ENCODE peak calls at places on chromosomes 16 and 17, in seven cellular contexts. Q is RWPE1, L is cardiac fibroblast, E is OCI-LY7, H is WTC11, Y is colonic mucosa, O is BE2C. A is an unnamed sample.

GRCh38 chr17:12613566-12613965 is 52.1 kb upstream of the MYOCD start:
- DNase-seq in Q (no peak), L (peak), E (no peak), H (no peak), Y (no peak), O (no peak), A (no peak)

GRCh38 chr17:38464723-38465419 is 36.6 kb downstream of the ARHGAP23 start:
- DNase-seq in Q (peak), L (peak), E (no peak), H (no peak), Y (peak), O (peak), A (no peak)

GRCh38 chr17:17387461-17388362 is 84.5 kb downstream of the NT5M start:
- DNase-seq in Q (peak), L (no peak), E (peak), H (peak), Y (peak), O (peak), A (peak)

GRCh38 chr17:39239640-39240314 is 14.0 kb upstream of the STAC2 start:
- DNase-seq in Q (peak), L (no peak), E (peak), H (peak), Y (peak), O (peak), A (peak)

GRCh38 chr17:15007001-15007400 is 258.1 kb downstream of the PMP22 start:
- DNase-seq in Q (no peak), L (no peak), E (no peak), H (no peak), Y (no peak), O (no peak), A (no peak)

GRCh38 chr16:85288341-85288868 is 176.1 kb upstream of the CIBAR2 start:
- DNase-seq in Q (no peak), L (no peak), E (no peak), H (no peak), Y (no peak), O (no peak), A (no peak)

GRCh38 chr17:38868095-38868967 is 1.5 kb upstream of the LASP1 start:
- DNase-seq in Q (no peak), L (peak), E (peak), H (no peak), Y (peak), O (no peak), A (no peak)

GRCh38 chr17:77616243-77616731 is 342.2 kb upstream of the TNRC6C start:
- DNase-seq in Q (peak), L (no peak), E (no peak), H (no peak), Y (no peak), O (no peak), A (no peak)

GRCh38 chr17:3894927-3895343 is 2.1 kb upstream of the CAMKK1 start:
- DNase-seq in Q (no peak), L (peak), E (no peak), H (no peak), Y (peak), O (no peak), A (no peak)

GRCh38 chr16:56137269-56137668 is 54.0 kb upstream of the GNAO1 start:
- DNase-seq in Q (no peak), L (no peak), E (no peak), H (no peak), Y (no peak), O (no peak), A (no peak)

GRCh38 chr17:1365445-1366039 is 34.5 kb downstream of the YWHAE start:
- DNase-seq in Q (peak), L (peak), E (peak), H (peak), Y (peak), O (peak), A (peak)

GRCh38 chr17:76631821-76632565 is 11.6 kb downstream of the ST6GALNAC1 start:
- DNase-seq in Q (peak), L (no peak), E (no peak), H (no peak), Y (no peak), O (no peak), A (no peak)

GRCh38 chr16:79715088-79715487 is 114.6 kb upstream of the MAF start:
- DNase-seq in Q (no peak), L (no peak), E (no peak), H (no peak), Y (no peak), O (no peak), A (no peak)

GRCh38 chr17:31433091-31433790 is 41.8 kb downstream of the RAB11FIP4 start:
- DNase-seq in Q (no peak), L (no peak), E (no peak), H (no peak), Y (no peak), O (no peak), A (no peak)

GRCh38 chr17:81193470-81194224 is 27.6 kb upstream of the AATK start:
- DNase-seq in Q (no peak), L (no peak), E (no peak), H (no peak), Y (no peak), O (peak), A (no peak)

GRCh38 chr17:81386646-81387234 is 8.5 kb upstream of the BAHCC1 start:
- DNase-seq in Q (no peak), L (no peak), E (no peak), H (no peak), Y (no peak), O (no peak), A (peak)

GRCh38 chr17:50063516-50064252 is 7.8 kb downstream of the ITGA3 start:
- DNase-seq in Q (no peak), L (peak), E (no peak), H (no peak), Y (no peak), O (no peak), A (no peak)

GRCh38 chr17:2837147-2837561 is 40.9 kb downstream of the RAP1GAP2 start:
- DNase-seq in Q (no peak), L (no peak), E (peak), H (no peak), Y (no peak), O (no peak), A (no peak)
- TF ChIP-seq CTCF in Q (no peak), L (no peak), E (peak), H (no peak), Y (no peak), O (no peak), A (no peak)

GRCh38 chr17:8923762-8924161 is 41.7 kb downstream of the PIK3R5 start:
- DNase-seq in Q (no peak), L (no peak), E (no peak), H (no peak), Y (no peak), O (no peak), A (no peak)

GRCh38 chr17:8924595-8924994 is 40.9 kb downstream of the PIK3R5 start:
- DNase-seq in Q (no peak), L (no peak), E (no peak), H (no peak), Y (no peak), O (no peak), A (no peak)

GRCh38 chr17:8921147-8921546 is 44.4 kb downstream of the PIK3R5 start:
- DNase-seq in Q (no peak), L (no peak), E (no peak), H (no peak), Y (no peak), O (no peak), A (no peak)

GRCh38 chr17:8922923-8923322 is 42.6 kb downstream of the PIK3R5 start:
- DNase-seq in Q (no peak), L (no peak), E (no peak), H (no peak), Y (no peak), O (no peak), A (no peak)

DNA sequence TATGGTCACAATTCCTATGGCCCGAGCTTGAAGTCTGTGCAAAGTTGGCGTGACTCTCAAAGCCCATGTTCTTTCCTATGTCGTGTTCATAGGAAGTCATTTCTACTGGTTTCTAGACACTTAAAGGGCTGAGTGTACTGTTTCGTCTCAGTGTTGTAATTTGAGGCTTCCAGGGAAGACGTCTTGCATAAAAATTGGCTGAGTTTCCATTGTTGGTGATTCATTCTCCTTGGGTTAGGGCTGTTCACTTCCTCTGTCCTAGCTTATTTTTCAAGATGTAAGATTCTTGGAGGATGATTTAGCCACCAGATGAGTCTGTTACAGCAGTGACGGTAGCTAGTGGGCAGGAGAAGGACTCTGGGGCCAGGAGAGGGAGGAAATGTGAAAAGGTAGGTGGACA is 43.1 kb downstream of the PIK3R5 start:
- DNase-seq in Q (peak), L (peak), E (no peak), H (no peak), Y (no peak), O (no peak), A (no peak)
- TF ChIP-seq CTCF in Q (no peak), L (no peak), E (no peak), H (no peak), Y (no peak), O (no peak), A (no peak)

GRCh38 chr16:11875721-11876120 is 24.4 kb upstream of the RSL1D1 start:
- DNase-seq in Q (no peak), L (no peak), E (no peak), H (no peak), Y (no peak), O (no peak), A (no peak)

GRCh38 chr16:11868412-11868980 is 17.2 kb upstream of the RSL1D1 start:
- DNase-seq in Q (no peak), L (no peak), E (no peak), H (no peak), Y (no peak), O (no peak), A (no peak)

GRCh38 chr16:11876306-11876705 is 25.0 kb upstream of the RSL1D1 start:
- DNase-seq in Q (no peak), L (no peak), E (no peak), H (no peak), Y (no peak), O (no peak), A (no peak)

GRCh38 chr16:11869657-11870228 is 18.4 kb upstream of the RSL1D1 start:
- DNase-seq in Q (no peak), L (no peak), E (no peak), H (no peak), Y (no peak), O (no peak), A (no peak)

DNA sequence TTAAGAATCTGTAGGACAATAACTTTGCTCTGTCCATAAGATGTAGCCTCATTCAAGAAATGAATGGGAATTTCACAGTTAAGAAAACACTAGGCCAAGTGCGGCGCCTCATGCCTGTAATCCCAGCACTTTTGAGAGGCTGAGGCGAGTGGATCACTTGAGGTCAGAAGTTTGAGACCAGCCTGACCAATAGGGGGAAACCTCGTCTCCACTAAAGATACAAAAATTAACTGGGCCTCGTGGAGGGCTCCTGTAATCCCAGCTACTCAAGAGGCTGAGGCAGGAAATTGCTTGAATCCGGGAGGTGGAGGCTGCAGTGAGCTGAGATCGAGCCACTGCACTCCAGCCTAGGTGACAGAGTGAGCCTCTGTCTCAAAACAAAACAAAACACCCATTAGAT is 19.9 kb upstream of the RSL1D1 start:
- DNase-seq in Q (no peak), L (peak), E (no peak), H (peak), Y (no peak), O (peak), A (no peak)
- TF ChIP-seq CTCF in Q (peak), L (peak), E (peak), H (no peak), Y (no peak), O (peak), A (peak)

GRCh38 chr16:29198231-29198630 is 208.3 kb downstream of the NPIPB11 start:
- DNase-seq in Q (no peak), L (no peak), E (no peak), H (no peak), Y (no peak), O (no peak), A (no peak)

GRCh38 chr16:29192329-29193247 is 207.7 kb downstream of the LAT start:
- DNase-seq in Q (no peak), L (no peak), E (peak), H (no peak), Y (no peak), O (no peak), A (no peak)
- TF ChIP-seq CTCF in Q (no peak), L (peak), E (peak), H (no peak), Y (no peak), O (no peak), A (peak)

GRCh38 chr17:58631523-58632323 is 60.1 kb downstream of the TEX14 start:
- DNase-seq in Q (peak), L (peak), E (peak), H (peak), Y (peak), O (peak), A (peak)
- TF ChIP-seq CTCF in Q (peak), L (peak), E (peak), H (no peak), Y (no peak), O (peak), A (peak)

DNA sequence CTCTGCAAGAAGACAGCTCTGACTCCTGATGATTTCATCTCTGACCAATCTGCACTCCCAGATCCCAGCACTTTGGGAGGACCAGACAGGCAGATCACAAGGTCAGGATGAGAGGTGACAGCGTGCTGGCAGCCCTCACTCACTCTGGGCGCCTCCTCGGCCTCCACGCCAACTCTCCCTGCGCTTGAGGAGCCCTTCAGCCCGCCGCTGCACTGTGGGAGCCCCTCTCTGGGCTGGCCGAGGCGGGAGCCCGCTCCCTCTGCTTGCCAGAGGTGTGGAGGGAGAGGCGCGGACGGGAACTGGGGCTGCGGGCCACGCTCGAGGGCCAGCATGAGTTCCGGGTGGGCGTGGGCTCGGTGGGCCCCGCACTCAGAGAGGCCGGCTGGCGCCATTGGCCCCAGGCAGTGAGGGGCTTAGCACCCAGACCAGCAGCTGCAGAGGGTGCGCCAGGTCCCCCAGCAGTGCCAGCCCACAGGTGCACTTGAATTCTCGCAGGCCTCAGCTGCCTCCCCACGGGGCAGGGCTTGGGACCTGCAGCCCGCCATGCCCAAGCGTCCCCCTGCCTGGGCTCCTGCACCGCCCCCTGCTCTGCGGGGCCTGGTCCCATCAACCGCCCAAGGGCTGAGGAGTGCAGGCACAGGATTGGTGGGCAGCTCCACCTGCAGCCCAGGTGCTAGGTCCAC is 2.4 kb upstream of the C16orf54 start:
- DNase-seq in Q (no peak), L (no peak), E (no peak), H (no peak), Y (peak), O (no peak), A (no peak)
- TF ChIP-seq CTCF in Q (no peak), L (no peak), E (no peak), H (no peak), Y (no peak), O (no peak), A (no peak)

DNA sequence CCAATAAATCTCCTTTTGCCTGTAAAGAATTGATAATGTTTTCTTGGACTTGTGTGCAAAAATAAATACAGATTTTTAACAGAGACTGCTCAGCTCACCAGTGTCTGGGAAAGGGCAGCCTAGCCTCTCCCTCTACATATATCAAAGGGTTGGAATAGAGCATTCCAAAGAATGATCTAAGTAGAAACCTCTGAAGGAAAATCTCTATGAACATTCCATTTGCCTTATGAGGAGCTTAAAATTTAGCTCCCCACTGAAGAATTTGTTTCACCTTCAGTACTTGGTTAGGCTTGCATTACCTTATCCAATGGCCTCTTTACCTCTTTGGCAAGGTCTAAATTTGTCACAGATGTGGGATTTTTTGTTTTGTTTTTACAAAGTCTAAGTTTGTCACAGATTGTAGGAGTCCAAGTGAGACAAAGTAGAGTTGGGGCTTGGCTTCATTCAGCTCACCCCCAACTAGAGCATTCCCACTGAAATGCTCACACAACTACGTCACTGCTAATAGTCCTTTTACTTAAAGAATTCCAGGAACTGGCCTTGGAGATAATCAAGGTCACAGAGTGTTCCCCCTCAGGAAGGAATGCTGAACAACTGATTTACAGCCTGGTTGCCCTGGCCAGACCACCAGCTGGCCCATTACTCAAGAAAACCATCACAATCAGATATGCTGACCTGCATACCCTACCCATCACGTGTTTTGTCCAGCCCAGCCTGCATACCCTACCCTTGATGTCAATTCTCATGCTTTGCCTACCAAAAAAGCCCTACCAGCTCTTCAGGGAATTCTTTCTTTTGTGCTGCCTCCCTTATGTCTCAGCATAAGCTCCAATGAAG is 26.6 kb upstream of the PPM1D start:
- DNase-seq in Q (no peak), L (peak), E (no peak), H (no peak), Y (no peak), O (no peak), A (no peak)
- TF ChIP-seq CTCF in Q (no peak), L (no peak), E (no peak), H (no peak), Y (no peak), O (no peak), A (peak)

GRCh38 chr17:59844884-59845594 is 47.7 kb downstream of the TUBD1 start:
- DNase-seq in Q (no peak), L (peak), E (no peak), H (no peak), Y (no peak), O (no peak), A (no peak)
- TF ChIP-seq CTCF in Q (no peak), L (no peak), E (no peak), H (no peak), Y (no peak), O (no peak), A (no peak)

GRCh38 chr16:31333686-31334649 is 21.0 kb upstream of the ITGAX start:
- DNase-seq in Q (peak), L (peak), E (peak), H (peak), Y (no peak), O (no peak), A (no peak)
- TF ChIP-seq CTCF in Q (peak), L (peak), E (peak), H (no peak), Y (peak), O (peak), A (peak)